ENCODE peak calls at places on chromosomes 2 and 18, in ten cellular contexts. A is adrenal gland; K is CD4-positive, CD25-positive, alpha-beta regulatory T cell; G is A673; W is naive thymus-derived CD4-positive, alpha-beta T cell; H is endodermal cell; E is AG04450; J is kidney; N is fibroblast of mammary gland; V is uterus. S is an unnamed sample.

GRCh38 chr2:241114836-241115235 is 12.7 kb upstream of the MTERF4 start:
- DNase-seq in A (no peak), K (no peak), G (no peak), W (no peak), H (no peak), E (no peak), J (peak; percentile 54), N (no peak), V (no peak), S (no peak)

GRCh38 chr2:86825728-86826386 is 35.1 kb upstream of the CD8A start:
- DNase-seq in A (no peak), K (peak; percentile 44), G (no peak), W (peak; percentile 56), H (no peak), E (no peak), J (peak; percentile 54), N (no peak), V (no peak), S (no peak)

GRCh38 chr2:138780451-138780880 is 276 bp upstream of the NXPH2 start:
- DNase-seq in A (no peak), K (no peak), G (peak; percentile 27), W (no peak), H (peak; percentile 82), E (no peak), J (peak; percentile 63), N (no peak), V (no peak), S (no peak)

GRCh38 chr18:80175451-80176235 is 66.6 kb downstream of the ADNP2 start:
- DNase-seq in A (no peak), K (peak; percentile 61), G (no peak), W (peak; percentile 27), H (no peak), E (no peak), J (no peak), N (no peak), V (no peak), S (no peak)

GRCh38 chr2:185202416-185202815 is 536.2 kb upstream of the FSIP2 start:
- DNase-seq in A (no peak), K (no peak), G (no peak), W (no peak), H (no peak), E (no peak), J (no peak), N (no peak), V (no peak), S (no peak)

GRCh38 chr2:29329899-29330298 is 214.7 kb downstream of the CLIP4 start:
- DNase-seq in A (no peak), K (no peak), G (no peak), W (no peak), H (no peak), E (no peak), J (no peak), N (no peak), V (no peak), S (no peak)

GRCh38 chr18:48356909-48357631 is 52.1 kb downstream of the ZBTB7C start:
- DNase-seq in A (no peak), K (no peak), G (no peak), W (no peak), H (peak; percentile 84), E (no peak), J (no peak), N (no peak), V (no peak), S (no peak)

GRCh38 chr18:41484069-41484468 is 471.0 kb upstream of the PIK3C3 start:
- DNase-seq in A (no peak), K (no peak), G (no peak), W (no peak), H (no peak), E (no peak), J (no peak), N (no peak), V (no peak), S (no peak)

GRCh38 chr2:157336137-157336721 is 10.6 kb upstream of the ERMN start:
- DNase-seq in A (peak; percentile 31), K (peak; percentile 40), G (peak; percentile 60), W (peak; percentile 54), H (peak; percentile 69), E (no peak), J (no peak), N (peak; percentile 54), V (no peak), S (no peak)

GRCh38 chr2:232008907-232009638 is 47.6 kb downstream of the DIS3L2 start:
- DNase-seq in A (no peak), K (no peak), G (no peak), W (no peak), H (no peak), E (no peak), J (no peak), N (peak; percentile 65), V (no peak), S (no peak)

GRCh38 chr2:61962095-61962984 is 56.9 kb downstream of the COMMD1 start:
- DNase-seq in A (no peak), K (no peak), G (no peak), W (no peak), H (no peak), E (no peak), J (no peak), N (no peak), V (no peak), S (no peak)

GRCh38 chr2:237727363-237727762 is 71.2 kb upstream of the RBM44 start:
- DNase-seq in A (no peak), K (no peak), G (no peak), W (no peak), H (no peak), E (no peak), J (peak; percentile 69), N (peak; percentile 56), V (no peak), S (no peak)

GRCh38 chr2:55810621-55811020 is 113.0 kb downstream of the EFEMP1 start:
- DNase-seq in A (no peak), K (no peak), G (no peak), W (no peak), H (no peak), E (no peak), J (no peak), N (peak; percentile 28), V (no peak), S (no peak)

GRCh38 chr2:46303233-46303632 is 6.0 kb downstream of the EPAS1 start:
- DNase-seq in A (no peak), K (no peak), G (no peak), W (no peak), H (peak; percentile 26), E (no peak), J (no peak), N (no peak), V (no peak), S (no peak)
- H3K4me3 ChIP-seq in A (no peak overlapping the region), K (no peak overlapping the region), G (no peak overlapping the region), W (no peak overlapping the region), H (no peak overlapping the region), E (no peak overlapping the region), J (no peak overlapping the region), N (no peak overlapping the region), V (no peak overlapping the region), S (no peak overlapping the region)

DNA sequence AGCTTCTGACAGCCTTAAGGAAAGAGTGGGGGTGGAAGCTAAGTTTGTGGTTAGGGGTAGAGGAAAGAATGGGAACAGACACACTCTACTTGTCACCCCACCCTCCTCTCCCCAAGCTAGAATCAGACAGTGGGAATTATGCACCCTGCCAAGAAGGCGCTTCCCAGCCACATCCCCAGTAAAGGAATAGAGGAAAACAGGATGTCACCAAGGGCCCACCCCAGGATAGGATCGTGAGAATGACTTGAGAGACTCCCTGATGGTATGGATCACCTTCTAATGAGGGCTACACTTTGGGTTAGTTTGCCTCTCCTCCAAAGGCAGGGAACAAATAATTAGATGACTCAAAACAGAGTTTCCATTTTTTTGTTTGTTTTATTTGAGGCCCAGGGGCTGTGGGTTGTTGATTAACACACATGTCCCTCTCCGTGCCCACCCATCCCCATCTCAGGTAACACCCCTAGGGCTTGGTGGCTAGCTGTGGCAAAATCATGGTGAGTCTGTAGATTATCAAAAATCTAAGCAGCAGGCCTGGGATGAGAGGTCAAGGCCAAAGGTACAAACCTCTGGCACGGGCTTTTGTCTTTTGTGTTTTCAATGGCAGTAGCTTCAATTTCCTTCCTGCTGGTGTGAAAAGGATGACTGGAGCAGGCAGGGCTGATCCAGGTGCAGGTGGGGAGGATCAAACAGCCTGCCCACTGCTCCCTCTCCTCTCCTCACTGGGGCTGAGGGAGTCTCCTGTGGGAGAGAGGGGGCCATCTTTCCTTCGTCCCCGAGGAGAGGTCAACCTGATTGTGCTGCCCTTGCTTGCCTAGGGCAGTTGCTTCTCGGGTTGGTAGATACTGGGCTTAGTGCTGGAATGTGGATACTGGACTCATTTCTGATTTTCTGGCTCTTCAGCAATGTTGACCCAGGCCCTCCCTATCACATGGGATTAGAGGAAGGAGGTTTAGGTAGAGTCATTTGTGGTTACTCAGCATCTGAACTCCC is 32.0 kb upstream of the EML4 start:
- DNase-seq in A (no peak), K (no peak), G (no peak), W (no peak), H (peak; percentile 66), E (no peak), J (no peak), N (peak; percentile 47), V (no peak), S (no peak)
- H3K4me3 ChIP-seq in A (no peak overlapping the region), K (no peak overlapping the region), G (no peak overlapping the region), W (no peak overlapping the region), H (no peak overlapping the region), E (no peak overlapping the region), J (no peak overlapping the region), N (no peak overlapping the region), V (no peak overlapping the region), S (no peak overlapping the region)

DNA sequence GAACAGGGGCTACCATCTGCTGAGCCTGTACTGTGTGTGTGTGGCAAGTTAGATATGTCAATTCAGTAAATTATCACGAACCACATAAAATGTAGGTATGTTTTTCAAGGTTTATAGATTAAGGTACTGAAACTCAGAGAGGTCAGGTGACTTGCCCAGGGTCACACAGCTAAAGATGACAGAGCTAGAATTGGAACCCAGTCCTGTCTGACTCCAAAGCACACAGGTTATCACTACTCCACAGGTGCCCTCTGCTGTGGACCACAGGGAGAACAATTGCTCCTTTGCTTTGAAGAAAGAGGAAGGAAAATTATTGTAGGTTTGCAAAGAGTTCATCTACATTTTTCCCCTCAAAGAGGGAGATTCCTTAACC is 229.7 kb upstream of the AGAP1 start:
- DNase-seq in A (no peak), K (no peak), G (no peak), W (no peak), H (no peak), E (no peak), J (no peak), N (no peak), V (no peak), S (no peak)
- H3K4me3 ChIP-seq in A (no peak overlapping the region), K (no peak overlapping the region), G (peak overlapping the region; percentile 14), W (no peak overlapping the region), H (no peak overlapping the region), E (peak overlapping the region; percentile 41), J (no peak overlapping the region), N (no peak overlapping the region), V (no peak overlapping the region), S (no peak overlapping the region)

DNA sequence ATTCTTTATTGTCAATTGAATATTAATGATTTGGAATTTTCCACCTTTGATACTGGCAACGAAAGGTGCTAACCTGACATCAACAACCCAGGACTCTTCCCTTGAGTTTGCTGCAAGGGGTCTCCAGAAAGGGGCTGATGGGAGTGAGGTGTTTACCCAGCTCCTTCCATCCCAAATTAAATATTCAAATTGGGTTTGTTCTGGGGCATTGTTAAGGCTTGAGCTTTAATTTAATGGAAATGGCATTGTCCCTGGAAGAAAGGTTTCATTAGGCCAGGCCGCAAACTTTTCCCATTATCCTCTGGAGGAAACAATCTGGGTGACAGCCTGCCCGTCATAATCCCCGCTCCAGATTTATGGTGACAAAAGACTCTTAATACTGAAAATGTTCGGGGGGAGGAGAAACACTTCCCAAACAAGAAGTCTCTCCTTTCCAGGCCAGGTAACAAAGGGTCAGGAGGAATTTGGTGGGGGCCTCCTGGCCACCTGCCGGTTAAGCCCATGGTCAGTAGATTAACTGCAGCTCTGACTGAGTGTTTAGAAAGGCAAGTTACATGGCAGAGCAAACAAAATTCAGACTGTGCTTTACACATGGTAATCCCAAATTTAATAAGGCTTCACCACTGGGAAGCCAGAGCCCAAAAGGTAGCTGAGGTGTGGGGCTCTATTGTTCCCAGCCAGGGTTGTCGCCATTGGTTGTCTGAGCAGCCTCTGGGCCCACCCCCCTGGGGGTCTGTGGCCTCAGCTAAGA is 151.4 kb upstream of the SIX3 start:
- DNase-seq in A (no peak), K (no peak), G (no peak), W (no peak), H (peak; percentile 87), E (no peak), J (no peak), N (no peak), V (no peak), S (no peak)
- H3K4me3 ChIP-seq in A (no peak overlapping the region), K (no peak overlapping the region), G (no peak overlapping the region), W (no peak overlapping the region), H (peak overlapping the region; percentile 3), E (no peak overlapping the region), J (no peak overlapping the region), N (no peak overlapping the region), V (no peak overlapping the region), S (no peak overlapping the region)

S was measured in retinal pigment epithelial cell.